ENCODE peak calls at places on chromosomes 13 and 19, in four cellular contexts. K is IMR-90, V is fibroblast of lung, W is GM23248. A is an unnamed sample.

GRCh38 chr19:2315818-2316353 is 7.9 kb upstream of the LINGO3 start:
- DNase-seq in K (peak; percentile 56), V (peak; percentile 56), W (peak; percentile 72), A (no peak)

GRCh38 chr19:45876411-45877197 is 9.3 kb downstream of the IRF2BP1 start:
- DNase-seq in V (peak; percentile 47), K (peak; percentile 16), W (peak; percentile 28), A (peak; percentile 17)

GRCh38 chr19:13842294-13843103 is 34.4 kb upstream of the NANOS3 start:
- DNase-seq in K (peak; percentile 65), V (peak; percentile 66), W (peak; percentile 86), A (no peak)

GRCh38 chr13:90868321-90868920 is 479.1 kb upstream of the MIR17HG start:
- DNase-seq in W (peak; percentile 47), K (peak; percentile 11), V (peak; percentile 7), A (peak; percentile 10)

GRCh38 chr13:98473792-98474153 is 103.1 kb downstream of the STK24 start:
- DNase-seq in K (no peak), V (no peak), W (no peak), A (no peak)

GRCh38 chr13:98033277-98034247 is 80.1 kb downstream of the IPO5 start:
- DNase-seq in W (peak; percentile 86), K (peak; percentile 44), V (peak; percentile 47), A (peak; percentile 25)

GRCh38 chr19:904545-904944 is 8.5 kb downstream of the R3HDM4 start:
- DNase-seq in W (no peak), V (no peak), K (no peak), A (no peak)

GRCh38 chr13:99374994-99375805 is 68.0 kb upstream of the GPR183 start:
- DNase-seq in K (no peak), W (no peak), V (no peak), A (no peak)

GRCh38 chr19:3150739-3151329 is 15.0 kb downstream of the GNA15 start:
- DNase-seq in W (no peak), K (no peak), V (no peak), A (no peak)

GRCh38 chr19:32662186-32662585 is 12.8 kb downstream of the ANKRD27 start:
- DNase-seq in W (peak; percentile 72), V (peak; percentile 52), K (peak; percentile 58), A (peak; percentile 30)

GRCh38 chr13:44474122-44474910 is 100.7 kb downstream of the SERP2 start:
- DNase-seq in V (peak; percentile 29), K (peak; percentile 17), W (peak; percentile 21), A (peak; percentile 27)

GRCh38 chr13:62747629-62748028 is 1332.0 kb upstream of the PCDH20 start:
- DNase-seq in W (peak; percentile 0), V (peak; percentile 1), K (peak; percentile 51), A (no peak)

GRCh38 chr19:58229255-58229639 is 533 bp downstream of the ZNF544 start:
- DNase-seq in W (peak; percentile 65), K (peak; percentile 12), V (peak; percentile 25), A (peak; percentile 14)

GRCh38 chr19:38852231-38853044 is 2.7 kb upstream of the HNRNPL start:
- DNase-seq in K (peak; percentile 79), W (peak; percentile 93), V (peak; percentile 69), A (peak; percentile 59)

GRCh38 chr19:27740396-27740795 is 1472.6 kb downstream of the UQCRFS1 start:
- DNase-seq in K (no peak), W (no peak), V (peak; percentile 42), A (peak; percentile 26)

GRCh38 chr13:39039033-39039432 is 777 bp downstream of the NHLRC3 start:
- DNase-seq in V (no peak), K (no peak), W (peak; percentile 7), A (no peak)

GRCh38 chr19:43790587-43790986 is 9.8 kb upstream of the KCNN4 start:
- DNase-seq in W (no peak), K (no peak), V (no peak), A (no peak)

GRCh38 chr13:19153782-19154450 is 27.7 kb downstream of the TUBA3C start:
- DNase-seq in V (no peak), W (peak; percentile 0), K (no peak), A (no peak)

GRCh38 chr13:25901460-25902376 is 150.1 kb downstream of the SHISA2 start:
- DNase-seq in K (peak; percentile 11), V (peak; percentile 87), W (no peak), A (peak; percentile 86)

GRCh38 chr19:18091217-18091608 is 4.5 kb upstream of the IL12RB1 start:
- DNase-seq in K (no peak), V (no peak), W (no peak), A (no peak)

GRCh38 chr19:47682939-47683338 is 30.3 kb upstream of the EHD2 start:
- DNase-seq in K (peak; percentile 24), V (peak; percentile 86), W (peak; percentile 13), A (peak; percentile 85)

GRCh38 chr19:35266904-35267817 is 1.6 kb upstream of the USF2 start:
- DNase-seq in K (peak; percentile 10), V (no peak), W (peak; percentile 68), A (no peak)

GRCh38 chr13:26323764-26324163 is 69.8 kb downstream of the CDK8 start:
- DNase-seq in K (no peak), W (no peak), V (no peak), A (no peak)

GRCh38 chr13:51793570-51794273 is 10.2 kb downstream of the DHRS12 start:
- DNase-seq in K (peak; percentile 91), V (peak; percentile 91), W (peak; percentile 90), A (peak; percentile 88)

GRCh38 chr13:104740616-104741222 is 1674.5 kb upstream of the SLC10A2 start:
- DNase-seq in K (no peak), V (no peak), W (no peak), A (no peak)

GRCh38 chr13:96172066-96172465 is 82.2 kb downstream of the HS6ST3 start:
- DNase-seq in V (no peak), K (no peak), W (peak; percentile 3), A (no peak)

GRCh38 chr19:34808566-34808965 is 35.6 kb upstream of the ZNF599 start:
- DNase-seq in V (peak; percentile 62), W (peak; percentile 73), K (peak; percentile 67), A (peak; percentile 56)

GRCh38 chr19:5940260-5941208 is 26.5 kb downstream of the CAPS start:
- DNase-seq in W (no peak), K (no peak), V (no peak), A (no peak)

GRCh38 chr13:38045278-38046048 is 175.9 kb upstream of the TRPC4 start:
- DNase-seq in W (peak; percentile 45), V (peak; percentile 27), K (peak; percentile 33), A (peak; percentile 8)

GRCh38 chr13:31073859-31074718 is 87.6 kb downstream of the HSPH1 start:
- DNase-seq in W (peak; percentile 59), K (peak; percentile 69), V (peak; percentile 36), A (peak; percentile 25)

GRCh38 chr13:113840541-113841354 is 23.1 kb downstream of the GAS6 start:
- DNase-seq in K (no peak), V (no peak), W (no peak), A (no peak)
- H3K4me1 ChIP-seq in K (peaks cover 41% of the 10 kb centered on the region), V (peaks cover 38% of the 10 kb centered on the region), W (peaks cover 37% of the 10 kb centered on the region), A (peaks cover 45% of the 10 kb centered on the region)

GRCh38 chr19:50498219-50499056 is 12.6 kb downstream of the JOSD2 start:
- DNase-seq in K (no peak), W (no peak), V (no peak), A (no peak)

GRCh38 chr19:50496189-50497029 is 14.6 kb downstream of the JOSD2 start:
- DNase-seq in W (no peak), K (no peak), V (no peak), A (no peak)

GRCh38 chr19:50494186-50495019 is 16.6 kb downstream of the JOSD2 start:
- DNase-seq in V (no peak), K (no peak), W (no peak), A (no peak)

GRCh38 chr19:50495020-50495531 is 15.9 kb downstream of the JOSD2 start:
- DNase-seq in K (no peak), W (no peak), V (no peak), A (no peak)

GRCh38 chr19:50497030-50497420 is 14.0 kb downstream of the JOSD2 start:
- DNase-seq in W (no peak), K (no peak), V (no peak), A (no peak)
- H3K4me3 ChIP-seq in W (no peak overlapping the region), K (no peak overlapping the region), V (no peak overlapping the region), A (no peak overlapping the region)

GRCh38 chr13:76292726-76293125 is 593.5 kb downstream of the KCTD12 start:
- DNase-seq in K (no peak), W (peak; percentile 13), V (no peak), A (no peak)
- H3K27ac ChIP-seq in K (no peak overlapping the region), W (peak overlapping the region; percentile 58), V (no peak overlapping the region), A (peak overlapping the region; percentile 42)

GRCh38 chr19:15869109-15869555 is 28.7 kb downstream of the CYP4F2 start:
- DNase-seq in K (no peak), W (peak; percentile 52), V (peak; percentile 1), A (no peak)
- H3K4me1 ChIP-seq in K (no peaks in the 10 kb centered on the region), W (no peaks in the 10 kb centered on the region), V (no peaks in the 10 kb centered on the region), A (no peaks in the 10 kb centered on the region)

GRCh38 chr19:50694815-50695145 is 24.8 kb downstream of the SHANK1 start:
- DNase-seq in V (no peak), W (no peak), K (no peak), A (no peak)
- H3K4me3 ChIP-seq in V (no peak overlapping the region), W (no peak overlapping the region), K (no peak overlapping the region), A (no peak overlapping the region)

DNA sequence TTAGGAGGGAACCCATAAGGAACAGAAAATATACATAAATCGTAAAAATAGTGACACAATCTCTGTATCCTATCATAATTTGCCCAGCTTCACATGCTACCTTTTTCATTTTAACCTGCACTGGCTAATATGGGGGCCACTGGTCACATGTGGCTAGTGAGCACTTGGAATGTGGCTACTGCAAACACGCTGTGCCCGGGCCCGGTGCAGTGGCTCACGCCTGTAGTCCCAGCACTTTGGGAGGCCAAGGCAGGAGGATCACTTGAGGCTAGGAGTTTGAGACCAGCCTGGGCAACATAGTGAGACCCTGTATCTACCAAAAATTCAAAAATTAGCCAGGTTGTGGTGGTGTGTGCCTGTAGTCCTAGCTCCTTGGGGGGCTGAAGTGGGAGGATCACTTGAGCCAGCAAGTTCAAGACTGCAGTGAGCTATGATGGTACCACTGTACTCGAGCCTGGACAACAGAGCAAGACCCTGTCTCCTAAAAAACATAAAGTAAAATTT is 1.5 kb upstream of the N4BP2L1 start:
- DNase-seq in W (no peak), K (no peak), V (no peak), A (no peak)
- H3K27ac ChIP-seq in W (no peak overlapping the region), K (no peak overlapping the region), V (no peak overlapping the region), A (no peak overlapping the region)

GRCh38 chr19:16623576-16623975 is 4.4 kb downstream of the MED26 start:
- DNase-seq in K (no peak), V (no peak), W (no peak), A (no peak)
- H3K4me1 ChIP-seq in K (peaks cover 3% of the 10 kb centered on the region), V (peaks cover 2% of the 10 kb centered on the region), W (peaks cover 22% of the 10 kb centered on the region), A (peaks cover 9% of the 10 kb centered on the region)

A was measured in astrocyte.